ENCODE peak calls at places on chromosomes 3 and 15, in five cellular contexts. One of them, this sample, is unnamed.
A peak's percentile ranks its signal among the peaks of the same experiment; 100 is the strongest.

GRCh38 chr15:55546718-55547117 is 38.7 kb upstream of the DNAAF4 start:
- DNase-seq in activated T-cell treated with anti-CD3 and anti-CD28 coated beads, Interleukin-2, amount 50 U/mL, for 72 hours: no peak
- DNase-seq in GM23248: no peak
- DNase-seq in NCI-H2171 treated with DMSO at 0.1 percent for 48 hours: no peak
- DNase-seq in EH: peak; percentile 31
- DNase-seq in this sample: no peak

GRCh38 chr3:94049267-94049666 is 13.4 kb downstream of the DHFR2 start:
- DNase-seq in GM23248: no peak
- DNase-seq in EH: no peak
- DNase-seq in activated T-cell treated with anti-CD3 and anti-CD28 coated beads, Interleukin-2, amount 50 U/mL, for 72 hours: no peak
- DNase-seq in NCI-H2171 treated with DMSO at 0.1 percent for 48 hours: no peak
- DNase-seq in this sample: no peak

GRCh38 chr15:90489944-90490343 is 39.8 kb upstream of the CRTC3 start:
- DNase-seq in activated T-cell treated with anti-CD3 and anti-CD28 coated beads, Interleukin-2, amount 50 U/mL, for 72 hours: no peak
- DNase-seq in GM23248: no peak
- DNase-seq in NCI-H2171 treated with DMSO at 0.1 percent for 48 hours: no peak
- DNase-seq in EH: no peak
- DNase-seq in this sample: no peak

GRCh38 chr3:101970915-101971314 is 121.6 kb downstream of the NFKBIZ start:
- DNase-seq in GM23248: no peak
- DNase-seq in activated T-cell treated with anti-CD3 and anti-CD28 coated beads, Interleukin-2, amount 50 U/mL, for 72 hours: no peak
- DNase-seq in EH: no peak
- DNase-seq in NCI-H2171 treated with DMSO at 0.1 percent for 48 hours: no peak
- DNase-seq in this sample: no peak

GRCh38 chr3:65398953-65399352 is 639.8 kb downstream of the MAGI1 start:
- DNase-seq in EH: peak; percentile 28
- DNase-seq in GM23248: no peak
- DNase-seq in activated T-cell treated with anti-CD3 and anti-CD28 coated beads, Interleukin-2, amount 50 U/mL, for 72 hours: no peak
- DNase-seq in NCI-H2171 treated with DMSO at 0.1 percent for 48 hours: no peak
- DNase-seq in this sample: no peak

GRCh38 chr3:29140706-29141105 is 140.2 kb upstream of the RBMS3 start:
- DNase-seq in GM23248: peak; percentile 49
- DNase-seq in activated T-cell treated with anti-CD3 and anti-CD28 coated beads, Interleukin-2, amount 50 U/mL, for 72 hours: no peak
- DNase-seq in EH: peak; percentile 34
- DNase-seq in NCI-H2171 treated with DMSO at 0.1 percent for 48 hours: no peak
- DNase-seq in this sample: no peak

GRCh38 chr15:74291101-74292071 is 55.3 kb downstream of the CCDC33 start:
- DNase-seq in NCI-H2171 treated with DMSO at 0.1 percent for 48 hours: peak; percentile 61
- DNase-seq in GM23248: peak; percentile 84
- DNase-seq in activated T-cell treated with anti-CD3 and anti-CD28 coated beads, Interleukin-2, amount 50 U/mL, for 72 hours: peak; percentile 86
- DNase-seq in EH: peak; percentile 78
- DNase-seq in this sample: peak; percentile 72

GRCh38 chr3:101995371-101996046 is 146.2 kb downstream of the NFKBIZ start:
- DNase-seq in GM23248: peak; percentile 59
- DNase-seq in NCI-H2171 treated with DMSO at 0.1 percent for 48 hours: no peak
- DNase-seq in activated T-cell treated with anti-CD3 and anti-CD28 coated beads, Interleukin-2, amount 50 U/mL, for 72 hours: no peak
- DNase-seq in EH: peak; percentile 94
- DNase-seq in this sample: no peak

GRCh38 chr3:57169872-57170623 is 4.9 kb upstream of the IL17RD start:
- DNase-seq in NCI-H2171 treated with DMSO at 0.1 percent for 48 hours: peak; percentile 68
- DNase-seq in EH: peak; percentile 67
- DNase-seq in GM23248: peak; percentile 80
- DNase-seq in activated T-cell treated with anti-CD3 and anti-CD28 coated beads, Interleukin-2, amount 50 U/mL, for 72 hours: peak; percentile 77
- DNase-seq in this sample: peak; percentile 58

GRCh38 chr3:13044496-13045244 is 28.6 kb downstream of the IQSEC1 start:
- DNase-seq in GM23248: no peak
- DNase-seq in NCI-H2171 treated with DMSO at 0.1 percent for 48 hours: peak; percentile 74
- DNase-seq in activated T-cell treated with anti-CD3 and anti-CD28 coated beads, Interleukin-2, amount 50 U/mL, for 72 hours: no peak
- DNase-seq in EH: no peak
- DNase-seq in this sample: no peak

GRCh38 chr15:48954538-48954937 is 9.2 kb downstream of the SHC4 start:
- DNase-seq in activated T-cell treated with anti-CD3 and anti-CD28 coated beads, Interleukin-2, amount 50 U/mL, for 72 hours: no peak
- DNase-seq in GM23248: peak; percentile 72
- DNase-seq in NCI-H2171 treated with DMSO at 0.1 percent for 48 hours: no peak
- DNase-seq in EH: peak; percentile 81
- DNase-seq in this sample: peak; percentile 69

GRCh38 chr3:62125376-62125775 is 248.0 kb downstream of the FEZF2 start:
- DNase-seq in EH: no peak
- DNase-seq in activated T-cell treated with anti-CD3 and anti-CD28 coated beads, Interleukin-2, amount 50 U/mL, for 72 hours: no peak
- DNase-seq in GM23248: no peak
- DNase-seq in NCI-H2171 treated with DMSO at 0.1 percent for 48 hours: no peak
- DNase-seq in this sample: no peak

GRCh38 chr15:76866716-76867321 is 38.3 kb downstream of the SCAPER start:
- DNase-seq in activated T-cell treated with anti-CD3 and anti-CD28 coated beads, Interleukin-2, amount 50 U/mL, for 72 hours: peak; percentile 6
- DNase-seq in EH: peak; percentile 55
- DNase-seq in NCI-H2171 treated with DMSO at 0.1 percent for 48 hours: peak; percentile 65
- DNase-seq in GM23248: peak; percentile 63
- DNase-seq in this sample: no peak

GRCh38 chr15:67161412-67161811 is 93.0 kb downstream of the AAGAB start:
- DNase-seq in NCI-H2171 treated with DMSO at 0.1 percent for 48 hours: no peak
- DNase-seq in GM23248: no peak
- DNase-seq in EH: no peak
- DNase-seq in activated T-cell treated with anti-CD3 and anti-CD28 coated beads, Interleukin-2, amount 50 U/mL, for 72 hours: no peak
- DNase-seq in this sample: no peak

GRCh38 chr3:179591313-179591712 is 13.1 kb downstream of the MRPL47 start:
- DNase-seq in GM23248: no peak
- DNase-seq in NCI-H2171 treated with DMSO at 0.1 percent for 48 hours: no peak
- DNase-seq in activated T-cell treated with anti-CD3 and anti-CD28 coated beads, Interleukin-2, amount 50 U/mL, for 72 hours: no peak
- DNase-seq in EH: no peak
- DNase-seq in this sample: no peak

GRCh38 chr15:87877114-87877810 is 379.3 kb downstream of the NTRK3 start:
- DNase-seq in activated T-cell treated with anti-CD3 and anti-CD28 coated beads, Interleukin-2, amount 50 U/mL, for 72 hours: no peak
- DNase-seq in GM23248: peak; percentile 11
- DNase-seq in NCI-H2171 treated with DMSO at 0.1 percent for 48 hours: no peak
- DNase-seq in EH: peak; percentile 94
- DNase-seq in this sample: peak; percentile 12

GRCh38 chr3:67462185-67462584 is 192.2 kb downstream of the SUCLG2 start:
- DNase-seq in GM23248: no peak
- DNase-seq in EH: no peak
- DNase-seq in NCI-H2171 treated with DMSO at 0.1 percent for 48 hours: peak; percentile 30
- DNase-seq in activated T-cell treated with anti-CD3 and anti-CD28 coated beads, Interleukin-2, amount 50 U/mL, for 72 hours: no peak
- DNase-seq in this sample: no peak

GRCh38 chr3:72114773-72115172 is 329.8 kb upstream of the PROK2 start:
- DNase-seq in NCI-H2171 treated with DMSO at 0.1 percent for 48 hours: no peak
- DNase-seq in EH: no peak
- DNase-seq in activated T-cell treated with anti-CD3 and anti-CD28 coated beads, Interleukin-2, amount 50 U/mL, for 72 hours: no peak
- DNase-seq in GM23248: no peak
- DNase-seq in this sample: no peak

GRCh38 chr3:89845053-89845452 is 737.6 kb downstream of the EPHA3 start:
- DNase-seq in GM23248: no peak
- DNase-seq in EH: no peak
- DNase-seq in NCI-H2171 treated with DMSO at 0.1 percent for 48 hours: no peak
- DNase-seq in activated T-cell treated with anti-CD3 and anti-CD28 coated beads, Interleukin-2, amount 50 U/mL, for 72 hours: no peak
- DNase-seq in this sample: no peak

GRCh38 chr3:119035014-119035346 is 334 bp upstream of the IGSF11 start:
- DNase-seq in EH: no peak
- DNase-seq in NCI-H2171 treated with DMSO at 0.1 percent for 48 hours: no peak
- DNase-seq in GM23248: no peak
- DNase-seq in activated T-cell treated with anti-CD3 and anti-CD28 coated beads, Interleukin-2, amount 50 U/mL, for 72 hours: no peak
- DNase-seq in this sample: no peak